ENCODE peak calls at places on chromosomes 13 and 19, in seven cellular contexts. K is tibial nerve, B is H1, A is stomach, Z is A549, L is suprapubic skin, V is transverse colon. I is an unnamed sample.

GRCh38 chr19:17089238-17089637 is 13.7 kb downstream of the MYO9B start:
- DNase-seq in A (no peak), V (no peak), L (no peak), B (no peak), Z (no peak), K (no peak), I (no peak)

GRCh38 chr19:1845642-1846041 is 2.6 kb downstream of the REXO1 start:
- DNase-seq in K (no peak), B (no peak), V (no peak), L (no peak), Z (no peak), A (no peak), I (no peak)

GRCh38 chr19:47226426-47227346 is 4.3 kb downstream of the BBC3 start:
- DNase-seq in B (peak; percentile 69), L (peak; percentile 94), V (peak; percentile 90), A (peak; percentile 80), Z (peak; percentile 95), K (peak; percentile 85), I (peak; percentile 94)

GRCh38 chr13:34547929-34548328 is 394.1 kb upstream of the NBEA start:
- DNase-seq in L (no peak), B (no peak), V (no peak), K (no peak), Z (no peak), A (no peak), I (no peak)

GRCh38 chr13:109918179-109918651 is 131.8 kb upstream of the IRS2 start:
- DNase-seq in A (no peak), V (no peak), K (no peak), Z (no peak), L (no peak), B (no peak), I (no peak)

GRCh38 chr19:18633321-18633720 is 3.5 kb upstream of the KLHL26 start:
- DNase-seq in A (no peak), L (no peak), K (no peak), Z (no peak), B (no peak), V (peak; percentile 47), I (no peak)

GRCh38 chr19:11324079-11324661 is 15.3 kb downstream of the RAB3D start:
- DNase-seq in Z (peak; percentile 74), B (no peak), V (peak; percentile 81), L (peak; percentile 87), K (peak; percentile 83), A (peak; percentile 85), I (peak; percentile 92)

GRCh38 chr13:48892311-48892710 is 83.4 kb upstream of the FNDC3A start:
- DNase-seq in K (no peak), B (no peak), L (no peak), V (no peak), A (no peak), Z (peak; percentile 69), I (no peak)

GRCh38 chr19:47509973-47510372 is 4.9 kb downstream of the NAPA start:
- DNase-seq in B (no peak), K (no peak), L (no peak), A (peak; percentile 67), V (no peak), Z (no peak), I (peak; percentile 84)

GRCh38 chr13:68439821-68440220 is 1209.7 kb upstream of the PCDH9 start:
- DNase-seq in A (no peak), K (no peak), L (no peak), B (no peak), V (no peak), Z (peak; percentile 3), I (no peak)

GRCh38 chr13:23375007-23375971 is 58.2 kb downstream of the SACS start:
- DNase-seq in V (peak; percentile 96), B (peak; percentile 95), A (peak; percentile 96), L (peak; percentile 97), K (peak; percentile 92), Z (peak; percentile 91), I (peak; percentile 98)

DNA sequence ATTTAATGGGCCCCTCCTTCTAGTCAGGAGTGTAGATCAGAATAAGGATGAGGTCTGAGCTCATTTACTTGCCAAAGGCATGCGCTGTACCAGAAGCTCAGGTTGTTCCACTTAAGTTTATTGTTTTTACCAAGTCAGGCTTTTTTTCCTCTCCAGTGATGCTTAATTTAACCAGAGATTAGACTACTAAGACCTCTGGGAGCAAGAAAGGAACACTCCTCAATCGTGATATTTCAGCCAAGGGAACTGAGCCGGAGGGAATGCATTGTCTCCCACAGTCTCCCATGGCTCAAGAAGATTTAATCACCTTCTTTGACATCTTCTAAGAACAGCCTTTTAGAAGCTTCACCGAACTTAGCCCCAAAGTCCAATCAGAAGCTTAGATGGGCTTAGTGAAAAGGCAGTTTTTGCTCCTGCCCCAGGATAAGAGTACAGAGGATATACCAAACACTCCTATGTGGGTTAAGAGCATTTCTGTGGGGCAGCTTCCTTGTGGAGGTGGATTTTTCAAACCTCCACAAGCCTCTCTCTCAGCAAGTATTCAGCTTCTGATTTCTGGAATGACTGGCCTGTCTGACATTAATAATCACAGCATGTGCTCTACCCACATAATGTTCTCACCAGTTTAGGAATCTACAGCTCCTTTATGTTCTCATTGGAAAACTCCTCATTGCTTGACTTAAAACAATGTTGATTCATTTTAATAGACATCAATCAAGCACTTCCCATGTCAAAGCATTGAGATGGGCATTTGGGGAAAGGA is 322.7 kb downstream of the SUCLA2 start:
- DNase-seq in A (no peak), K (no peak), V (no peak), Z (no peak), L (no peak), B (no peak), I (no peak)
- H3K27ac ChIP-seq in A (no peak overlapping the region), K (no peak overlapping the region), V (no peak overlapping the region), Z (no peak overlapping the region), L (peak overlapping the region; percentile 24), B (no peak overlapping the region), I (no peak overlapping the region)

GRCh38 chr13:93476175-93476574 is 249.6 kb downstream of the GPC6 start:
- DNase-seq in L (no peak), Z (peak; percentile 17), B (no peak), A (no peak), K (no peak), V (no peak), I (no peak)
- TF ChIP-seq EP300 in L (no peak), Z (no peak), B (no peak), A (no peak), K (no peak), V (no peak), I (no peak)

DNA sequence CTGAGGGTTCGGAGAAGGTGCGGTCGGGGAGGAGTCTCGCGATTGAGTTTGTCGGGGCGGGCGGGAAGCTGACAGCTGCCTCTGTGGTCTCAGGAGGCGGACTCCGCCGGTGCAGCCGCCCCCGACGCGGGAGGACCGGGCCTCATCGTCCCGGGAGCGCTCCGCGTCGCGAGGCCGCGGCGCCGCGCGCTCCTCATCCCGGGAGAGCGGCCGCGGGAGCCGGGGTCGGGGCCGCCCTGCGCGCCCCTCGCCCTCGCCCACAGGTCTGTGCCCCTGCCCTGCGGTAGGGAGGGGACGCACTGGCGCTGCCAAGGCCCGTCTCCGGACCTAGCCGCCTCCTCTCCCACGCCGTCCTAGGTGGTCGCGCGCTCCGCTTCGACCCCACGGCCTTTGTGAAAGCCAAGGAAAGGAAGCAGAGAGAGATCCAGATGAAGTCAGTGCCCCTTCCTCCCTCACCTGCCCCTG is 6.9 kb downstream of the PGLYRP1 start:
- DNase-seq in K (no peak), V (no peak), A (no peak), L (no peak), Z (peak; percentile 30), B (peak; percentile 64), I (no peak)
- H3K27ac ChIP-seq in K (no peak overlapping the region), V (no peak overlapping the region), A (peak overlapping the region; percentile 29), L (peak overlapping the region; percentile 7), Z (peak overlapping the region; percentile 80), B (no peak overlapping the region), I (no peak overlapping the region)

DNA sequence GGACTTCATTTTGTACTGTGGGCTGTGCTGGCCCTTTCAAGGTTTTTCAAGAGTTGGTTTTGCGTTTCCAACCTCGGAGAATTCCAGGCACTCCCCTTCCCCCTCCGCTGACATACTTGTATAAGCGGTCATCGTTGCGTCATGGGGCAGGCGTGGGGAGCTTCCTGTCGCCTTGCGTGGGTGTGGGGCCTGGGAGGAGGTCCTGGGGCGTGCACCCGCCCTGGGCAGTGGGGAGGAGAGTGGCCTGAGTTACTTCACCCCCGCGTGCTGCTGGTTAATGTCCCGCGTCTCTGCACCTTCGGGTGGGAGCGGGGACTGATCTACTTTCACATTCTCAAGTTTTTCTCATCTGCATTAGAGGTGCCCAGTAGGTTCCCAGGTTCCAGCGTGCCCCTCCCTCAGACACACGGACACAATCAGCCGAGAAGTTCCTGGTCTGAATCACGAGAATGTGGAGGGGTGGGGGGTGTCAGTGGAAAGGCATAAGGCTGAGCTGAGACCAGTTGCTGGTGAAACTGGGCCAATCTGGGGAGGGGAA is 4.1 kb downstream of the IER2 start:
- DNase-seq in V (peak; percentile 93), A (peak; percentile 89), L (peak; percentile 98), B (peak; percentile 53), Z (peak; percentile 65), K (peak; percentile 92), I (peak; percentile 99)
- TF ChIP-seq EP300 in V (peak; percentile 78), A (peak; percentile 59), L (peak; percentile 62), B (no peak), Z (no peak), K (peak; percentile 96), I (peak; percentile 85)

GRCh38 chr13:66691149-66691548 is 539.0 kb downstream of the PCDH9 start:
- DNase-seq in V (no peak), B (no peak), Z (no peak), L (no peak), A (no peak), K (no peak), I (no peak)

GRCh38 chr13:66689037-66689619 is 541.0 kb downstream of the PCDH9 start:
- DNase-seq in K (no peak), B (no peak), L (no peak), Z (peak; percentile 14), A (no peak), V (no peak), I (no peak)

GRCh38 chr13:66693656-66694055 is 536.5 kb downstream of the PCDH9 start:
- DNase-seq in A (no peak), K (no peak), Z (no peak), V (no peak), B (no peak), L (no peak), I (no peak)

GRCh38 chr13:66689628-66690027 is 540.5 kb downstream of the PCDH9 start:
- DNase-seq in Z (peak; percentile 50), L (no peak), K (no peak), B (no peak), A (no peak), V (no peak), I (no peak)
- H3K27ac ChIP-seq in Z (peak overlapping the region; percentile 37), L (no peak overlapping the region), K (no peak overlapping the region), B (no peak overlapping the region), A (no peak overlapping the region), V (no peak overlapping the region), I (no peak overlapping the region)

GRCh38 chr19:42032428-42032827 is 37.6 kb downstream of the GRIK5 start:
- DNase-seq in L (no peak), Z (no peak), V (no peak), A (no peak), B (peak; percentile 51), K (no peak), I (no peak)
- TF ChIP-seq EP300 in L (no peak), Z (no peak), V (no peak), A (no peak), B (peak; percentile 52), K (no peak), I (no peak)

GRCh38 chr13:60441761-60442160 is 44.7 kb downstream of the TDRD3 start:
- DNase-seq in B (no peak), K (no peak), Z (no peak), L (no peak), A (no peak), V (no peak), I (no peak)
- H3K27ac ChIP-seq in B (no peak overlapping the region), K (no peak overlapping the region), Z (no peak overlapping the region), L (no peak overlapping the region), A (no peak overlapping the region), V (no peak overlapping the region), I (no peak overlapping the region)

I was measured in sigmoid colon.